ENCODE peak calls at places on chromosomes 11 and 22, in six cellular contexts. Q is ovary, R is sigmoid colon, K is A549, J is tibial nerve, C is K562. G is an unnamed sample. For H3K9me3, the result is how much of the 10 kb centered on the place peaks cover.

GRCh38 chr11:134950692-134951304 is 538.8 kb upstream of the B3GAT1 start:
- DNase-seq in J (no peak), R (no peak), Q (no peak), K (no peak), C (no peak), G (no peak)

GRCh38 chr11:78319453-78319955 is 98.1 kb downstream of the GAB2 start:
- DNase-seq in R (peak), C (no peak), J (no peak), Q (no peak), K (no peak), G (no peak)

GRCh38 chr11:93444671-93445073 is 98.5 kb downstream of the SMCO4 start:
- DNase-seq in Q (no peak), J (no peak), C (peak), K (no peak), R (no peak), G (no peak)

GRCh38 chr11:35859311-35859710 is 84.6 kb upstream of the LDLRAD3 start:
- DNase-seq in K (no peak), J (no peak), Q (no peak), R (no peak), C (no peak), G (no peak)

GRCh38 chr11:123628936-123629683 is 25.3 kb downstream of the SCN3B start:
- DNase-seq in Q (peak), J (no peak), R (peak), C (no peak), K (no peak), G (peak)

GRCh38 chr22:23070418-23071162 is at the start of gene GNAZ:
- DNase-seq in J (no peak), R (peak), Q (peak), K (peak), C (no peak), G (no peak)

GRCh38 chr11:86360775-86361395 is 13.8 kb upstream of the CCDC81 start:
- DNase-seq in C (no peak), Q (no peak), K (peak), J (no peak), R (no peak), G (no peak)

GRCh38 chr11:59668188-59668949 is 468 bp downstream of the PATL1 start:
- DNase-seq in R (peak), C (peak), K (peak), Q (peak), J (peak), G (peak)

GRCh38 chr11:19800162-19800561 is 87.5 kb downstream of the NAV2 start:
- DNase-seq in J (no peak), C (no peak), R (no peak), Q (no peak), K (no peak), G (no peak)

GRCh38 chr11:118699508-118700220 is 20.2 kb upstream of the TREH start:
- DNase-seq in R (peak), C (no peak), Q (no peak), J (no peak), K (no peak), G (no peak)

GRCh38 chr11:62664405-62665074 is 470 bp downstream of the C11orf98 start:
- DNase-seq in K (peak), J (no peak), Q (no peak), R (peak), C (peak), G (peak)

GRCh38 chr11:15770798-15771414 is 585.4 kb downstream of the SOX6 start:
- DNase-seq in R (no peak), Q (no peak), K (peak), C (peak), J (peak), G (peak)

GRCh38 chr22:26826431-26826935 is 169.1 kb downstream of the MIAT start:
- DNase-seq in R (no peak), J (no peak), Q (no peak), K (no peak), C (no peak), G (no peak)

GRCh38 chr11:120810251-120810650 is 213.7 kb upstream of the TBCEL start:
- DNase-seq in R (no peak), C (no peak), Q (no peak), K (no peak), J (no peak), G (no peak)

GRCh38 chr11:117872420-117872961 is 4.0 kb downstream of the FXYD6 start:
- DNase-seq in C (no peak), J (no peak), K (no peak), Q (peak), R (peak), G (no peak)

GRCh38 chr11:113874920-113875413 is 405 bp downstream of the USP28 start:
- DNase-seq in Q (no peak), J (no peak), K (no peak), R (no peak), C (no peak), G (no peak)

GRCh38 chr11:106137061-106137460 is 59.6 kb downstream of the AASDHPPT start:
- DNase-seq in Q (no peak), J (no peak), C (no peak), K (no peak), R (no peak), G (no peak)

GRCh38 chr22:49262167-49262566 is 565.5 kb downstream of the BRD1 start:
- DNase-seq in J (no peak), Q (no peak), K (no peak), R (no peak), C (no peak), G (peak)

GRCh38 chr22:49259870-49260615 is 567.6 kb downstream of the BRD1 start:
- DNase-seq in R (no peak), Q (no peak), K (no peak), J (no peak), C (no peak), G (peak)

GRCh38 chr22:49261616-49262015 is 566.1 kb downstream of the BRD1 start:
- DNase-seq in R (no peak), Q (no peak), C (no peak), J (no peak), K (no peak), G (peak)

GRCh38 chr22:49263101-49263500 is 564.6 kb downstream of the BRD1 start:
- DNase-seq in R (no peak), C (no peak), J (no peak), K (no peak), Q (no peak), G (peak)

GRCh38 chr22:49260681-49261580 is 566.7 kb downstream of the BRD1 start:
- DNase-seq in J (no peak), R (no peak), Q (no peak), C (no peak), K (no peak), G (peak)
- H3K9me3 ChIP-seq in J (under half), R (under half), Q (under half), C (under half), K (under half), G (under half)

GRCh38 chr11:47004595-47005033 is 68.1 kb downstream of the CSTPP1 start:
- DNase-seq in R (peak), J (peak), K (peak), C (peak), Q (peak), G (peak)
- TF ChIP-seq EP300 in R (peak), J (peak), K (no peak), C (peak), Q (no peak), G (peak)

DNA sequence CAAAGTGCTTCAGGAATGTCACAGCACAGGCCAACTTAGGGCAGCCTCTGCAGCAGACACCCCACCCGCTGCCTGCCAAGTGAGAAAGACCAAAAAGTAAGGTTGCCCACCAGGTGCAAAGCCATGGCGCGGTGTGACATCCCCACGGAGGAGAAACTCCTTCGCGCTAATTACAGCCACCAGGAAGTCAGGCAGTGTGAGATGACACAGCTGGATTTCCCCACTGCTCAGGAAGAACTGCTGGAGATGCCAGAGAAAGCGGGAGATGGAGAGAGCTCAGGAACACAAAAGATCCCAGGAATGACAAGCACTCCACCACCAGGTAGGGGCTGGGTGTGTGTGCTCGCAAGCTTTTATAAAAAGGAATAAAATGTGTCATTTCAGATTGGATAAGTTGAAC is 292.8 kb downstream of the OPCML start:
- DNase-seq in K (no peak), R (no peak), Q (no peak), J (no peak), C (no peak), G (no peak)
- H3K9me3 ChIP-seq in K (under half), R (under half), Q (under half), J (under half), C (under half), G (under half)

DNA sequence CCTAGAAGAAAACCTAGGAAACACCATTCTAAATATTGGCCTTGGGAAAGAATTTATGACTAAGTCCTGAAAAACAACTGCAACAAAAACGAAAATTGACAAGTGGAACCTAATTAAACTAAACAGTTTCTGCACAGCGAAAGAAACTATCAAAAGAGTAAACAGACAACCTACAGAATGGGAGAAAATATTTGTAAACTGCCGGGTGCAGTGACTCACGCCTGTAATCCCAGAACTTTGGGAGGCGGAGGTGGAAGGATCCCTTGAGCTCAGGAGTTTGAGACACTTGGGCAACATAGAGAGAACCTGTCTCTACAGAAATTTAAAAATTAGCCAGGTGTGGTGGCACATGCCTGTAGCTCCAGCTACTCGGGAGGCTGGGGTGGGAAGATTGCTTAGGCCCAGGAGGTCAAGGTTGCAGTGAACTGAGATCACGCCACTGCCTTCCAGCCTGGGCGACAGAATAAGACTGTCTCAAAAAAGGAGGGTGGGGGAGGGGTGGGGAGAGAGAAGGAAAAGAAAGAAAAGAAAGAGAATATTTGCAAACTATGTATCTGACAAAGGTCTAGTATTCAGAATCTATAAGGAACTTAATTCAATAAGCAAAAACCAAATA is 14.0 kb downstream of the OR2AT4 start:
- DNase-seq in J (no peak), Q (no peak), R (no peak), K (no peak), C (no peak), G (no peak)
- TF ChIP-seq EP300 in J (no peak), Q (no peak), R (no peak), K (no peak), C (no peak), G (no peak)

GRCh38 chr11:129800655-129801054 is 15.0 kb upstream of the TMEM45B start:
- DNase-seq in K (no peak), J (no peak), C (no peak), Q (no peak), R (no peak), G (no peak)
- H3K9me3 ChIP-seq in K (under half), J (under half), C (under half), Q (under half), R (under half), G (under half)

GRCh38 chr11:130728185-130729160 is 187.8 kb downstream of the SNX19 start:
- DNase-seq in J (no peak), Q (no peak), C (no peak), R (no peak), K (no peak), G (no peak)
- TF ChIP-seq EP300 in J (no peak), Q (no peak), C (no peak), R (no peak), K (no peak), G (no peak)

GRCh38 chr22:39634530-39635399 is 64.2 kb downstream of the CACNA1I start:
- DNase-seq in C (peak), Q (no peak), K (peak), R (no peak), J (no peak), G (peak)
- H3K9me3 ChIP-seq in C (under half), Q (under half), K (under half), R (under half), J (under half), G (under half)

GRCh38 chr11:8905528-8906165 is 5.3 kb upstream of the AKIP1 start:
- DNase-seq in R (no peak), Q (no peak), C (no peak), J (no peak), K (peak), G (no peak)

GRCh38 chr11:8907116-8907515 is 3.9 kb upstream of the AKIP1 start:
- DNase-seq in C (no peak), R (no peak), J (no peak), Q (no peak), K (no peak), G (no peak)

GRCh38 chr11:8910662-8911039 is 338 bp upstream of the AKIP1 start:
- DNase-seq in R (no peak), Q (no peak), K (no peak), J (peak), C (no peak), G (no peak)

GRCh38 chr11:8908099-8908498 is 2.9 kb upstream of the AKIP1 start:
- DNase-seq in Q (no peak), K (no peak), C (no peak), J (no peak), R (no peak), G (no peak)

DNA sequence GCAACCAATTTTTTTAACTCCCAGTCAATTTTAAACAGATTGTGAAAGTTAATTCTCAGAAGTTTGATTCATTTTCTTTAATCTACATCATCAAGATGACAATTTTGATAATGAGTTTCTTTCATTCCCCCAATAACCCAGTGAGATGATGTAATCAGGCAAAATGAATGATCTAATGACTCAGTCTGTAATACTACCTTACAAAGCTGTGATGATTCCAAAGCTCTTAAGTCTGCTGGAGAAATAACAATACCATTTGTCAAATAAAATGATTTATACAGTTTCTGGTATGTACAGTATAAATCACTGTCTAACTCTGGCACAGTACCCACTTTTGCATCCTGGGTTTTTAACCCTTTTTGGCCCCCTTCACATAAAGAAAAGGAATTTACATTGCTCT is 4.4 kb upstream of the AKIP1 start:
- DNase-seq in Q (no peak), R (no peak), C (no peak), K (peak), J (no peak), G (no peak)
- TF ChIP-seq EP300 in Q (no peak), R (no peak), C (no peak), K (peak), J (no peak), G (no peak)

DNA sequence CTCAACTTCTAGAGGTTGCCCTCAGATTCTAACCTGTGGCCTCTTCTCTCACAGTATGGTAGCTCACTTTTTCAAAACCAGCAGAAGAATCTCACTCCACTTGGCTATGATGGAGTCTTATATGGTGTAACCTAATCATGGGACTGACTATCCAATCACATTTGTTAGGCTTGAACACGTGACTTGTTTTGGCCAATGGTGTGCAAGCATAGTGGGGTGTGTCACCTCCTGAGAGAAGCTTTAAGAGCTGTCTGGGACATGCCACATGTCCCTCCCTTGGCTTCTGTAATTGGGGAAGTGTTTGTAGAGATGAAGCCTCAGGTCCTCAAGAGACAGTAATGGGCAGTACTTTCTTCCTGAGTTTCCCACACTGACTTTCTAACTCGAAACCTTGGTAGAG is 12.8 kb upstream of the SMIM38 start:
- DNase-seq in K (no peak), C (peak), J (no peak), Q (no peak), R (no peak), G (peak)
- H3K9me3 ChIP-seq in K (under half), C (under half), J (under half), Q (under half), R (under half), G (under half)

GRCh38 chr11:128208329-128209220 is 378.8 kb downstream of the ETS1 start:
- DNase-seq in C (no peak), K (peak), J (peak), Q (peak), R (no peak), G (no peak)
- TF ChIP-seq EP300 in C (no peak), K (no peak), J (peak), Q (no peak), R (no peak), G (no peak)